ENCODE peak calls at places on chromosomes 16 and 17, in nine cellular contexts. Q is fibroblast of mammary gland; S is activated T-cell treated with anti-CD3 and anti-CD28 coated beads for 24 hours; K is mucosa of gallbladder; M is astrocyte of the spinal cord; U is GM12865; R is T-cell; X is stimulated activated CD4-positive, alpha-beta T cell treated with anti-CD3 and anti-CD28 coated beads, Interleukin-1b, Interleukin-23, amount 100 ng/mL, for 1 hour; Z is Karpas-422. P is an unnamed sample.
A peak's percentile ranks its signal among the peaks of the same experiment; 100 is the strongest.

GRCh38 chr17:17729620-17730249 is 48.5 kb downstream of the RAI1 start:
- DNase-seq in Z (peak; percentile 89), U (peak; percentile 68), Q (no peak), R (peak; percentile 60), X (no peak), K (no peak), M (no peak), S (peak; percentile 8), P (no peak)

GRCh38 chr16:75288181-75288580 is 36.8 kb upstream of the BCAR1 start:
- DNase-seq in Z (no peak), R (no peak), X (no peak), Q (no peak), U (no peak), M (no peak), S (no peak), K (no peak), P (peak; percentile 50)

GRCh38 chr16:69003500-69003899 is 102.0 kb upstream of the HAS3 start:
- DNase-seq in R (no peak), Z (peak; percentile 50), M (peak; percentile 28), Q (peak; percentile 31), X (no peak), K (no peak), U (no peak), S (no peak), P (no peak)

GRCh38 chr17:72338847-72339790 is 218.3 kb downstream of the SOX9 start:
- DNase-seq in Z (no peak), Q (peak; percentile 87), R (no peak), M (peak; percentile 96), K (peak; percentile 64), X (no peak), U (no peak), S (no peak), P (no peak)

GRCh38 chr17:6303664-6304063 is 131.3 kb downstream of the AIPL1 start:
- DNase-seq in K (peak; percentile 15), R (no peak), U (peak; percentile 14), Z (peak; percentile 71), X (no peak), M (peak; percentile 39), Q (no peak), S (no peak), P (no peak)

GRCh38 chr16:56192971-56193936 is 2.0 kb downstream of the GNAO1 start:
- DNase-seq in S (no peak), K (no peak), R (no peak), Q (no peak), M (no peak), U (no peak), Z (no peak), X (no peak), P (no peak)

GRCh38 chr16:49280022-49280741 is 1.5 kb downstream of the CBLN1 start:
- DNase-seq in R (no peak), Z (no peak), Q (no peak), S (no peak), K (peak; percentile 29), X (no peak), U (no peak), M (no peak), P (peak; percentile 30)

GRCh38 chr17:75587718-75588545 is at the start of gene MYO15B:
- DNase-seq in Q (no peak), S (peak; percentile 38), X (no peak), Z (no peak), R (peak; percentile 59), M (peak; percentile 3), U (no peak), K (peak; percentile 43), P (peak; percentile 66)

GRCh38 chr17:4735825-4736651 is 3.6 kb upstream of the ZMYND15 start:
- DNase-seq in Q (no peak), S (no peak), R (no peak), X (no peak), K (peak; percentile 54), Z (no peak), U (no peak), M (no peak), P (no peak)

GRCh38 chr17:44061446-44061845 is 5.0 kb downstream of the LSM12 start:
- DNase-seq in Q (peak; percentile 71), Z (no peak), R (no peak), K (no peak), M (no peak), U (no peak), S (no peak), X (no peak), P (no peak)

GRCh38 chr17:67376509-67376891 is 581 bp upstream of the PITPNC1 start:
- DNase-seq in Z (peak; percentile 53), K (peak; percentile 23), M (peak; percentile 62), R (no peak), U (peak; percentile 34), S (no peak), X (no peak), Q (peak; percentile 76), P (peak; percentile 40)

GRCh38 chr17:45296003-45296832 is 20.6 kb downstream of the MAP3K14 start:
- DNase-seq in R (no peak), X (no peak), Z (peak; percentile 93), S (no peak), K (no peak), M (no peak), U (peak; percentile 75), Q (peak; percentile 68), P (no peak)

GRCh38 chr16:27179500-27180072 is 23.7 kb upstream of the KDM8 start:
- DNase-seq in U (peak; percentile 88), Q (peak; percentile 71), K (peak; percentile 93), R (peak; percentile 86), Z (peak; percentile 94), X (peak; percentile 72), M (peak; percentile 52), S (peak; percentile 72), P (peak; percentile 89)

GRCh38 chr17:17111401-17112393 is 69.4 kb downstream of the MPRIP start:
- DNase-seq in U (no peak), K (no peak), X (no peak), R (no peak), S (no peak), M (no peak), Q (no peak), Z (no peak), P (peak; percentile 56)

GRCh38 chr17:40063034-40063765 is 435 bp downstream of the THRA start:
- DNase-seq in X (no peak), Z (peak; percentile 72), K (no peak), M (no peak), R (peak; percentile 36), Q (no peak), U (peak; percentile 41), S (no peak), P (no peak)

GRCh38 chr17:13584701-13585080 is 17.0 kb downstream of the HS3ST3A1 start:
- DNase-seq in S (no peak), Q (peak; percentile 63), Z (no peak), M (no peak), X (no peak), U (no peak), K (no peak), R (no peak), P (no peak)

GRCh38 chr16:67535201-67535600 is 6.6 kb downstream of the RIPOR1 start:
- DNase-seq in S (no peak), R (no peak), X (no peak), Q (no peak), M (no peak), U (no peak), Z (no peak), K (no peak), P (no peak)

GRCh38 chr17:35655303-35655702 is 68.2 kb downstream of the AP2B1 start:
- DNase-seq in S (no peak), Z (no peak), M (no peak), K (no peak), X (no peak), Q (no peak), R (no peak), U (no peak), P (no peak)

GRCh38 chr17:80751460-80752368 is 207.1 kb downstream of the RPTOR start:
- DNase-seq in Q (peak; percentile 78), K (peak; percentile 39), Z (no peak), X (no peak), U (no peak), R (no peak), M (no peak), S (no peak), P (no peak)

GRCh38 chr17:76384222-76384986 is at the start of gene SPHK1:
- DNase-seq in U (peak; percentile 89), M (peak; percentile 79), S (peak; percentile 60), Q (peak; percentile 81), X (peak; percentile 10), K (peak; percentile 61), Z (peak; percentile 93), R (peak; percentile 56), P (peak; percentile 56)

GRCh38 chr17:78745407-78746088 is 36.5 kb downstream of the CYTH1 start:
- DNase-seq in Z (peak; percentile 69), U (peak; percentile 75), S (no peak), X (no peak), R (peak; percentile 56), Q (peak; percentile 51), M (peak; percentile 40), K (peak; percentile 33), P (no peak)

GRCh38 chr17:16255481-16255901 is 38.5 kb downstream of the PIGL start:
- DNase-seq in S (no peak), K (peak; percentile 70), Z (no peak), R (no peak), U (no peak), M (peak; percentile 57), Q (peak; percentile 47), X (no peak), P (peak; percentile 60)

GRCh38 chr16:74740795-74741304 is 33.8 kb downstream of the FA2H start:
- DNase-seq in K (peak; percentile 92), R (no peak), M (peak; percentile 20), Z (no peak), Q (peak; percentile 44), X (no peak), S (no peak), U (no peak), P (peak; percentile 47)

GRCh38 chr16:84228321-84228838 is 11.4 kb downstream of the KCNG4 start:
- DNase-seq in M (peak; percentile 91), X (no peak), Z (no peak), S (no peak), Q (peak; percentile 93), U (no peak), K (peak; percentile 51), R (no peak), P (peak; percentile 83)

GRCh38 chr16:14193316-14193871 is 122.3 kb downstream of the MRTFB start:
- DNase-seq in Q (no peak), K (no peak), U (peak; percentile 70), S (no peak), M (no peak), X (no peak), R (no peak), Z (no peak), P (no peak)

GRCh38 chr16:57998484-57998883 is 2.0 kb downstream of the ZNF319 start:
- DNase-seq in R (peak; percentile 37), Z (no peak), X (no peak), S (peak; percentile 23), M (no peak), K (no peak), Q (peak; percentile 53), U (no peak), P (no peak)

GRCh38 chr16:79598341-79599181 is 2.0 kb downstream of the MAF start:
- DNase-seq in Q (peak; percentile 23), U (peak; percentile 10), R (peak; percentile 40), M (peak; percentile 52), S (peak; percentile 30), K (peak; percentile 61), Z (no peak), X (no peak), P (peak; percentile 50)

GRCh38 chr17:15432807-15433547 is 34.4 kb downstream of the CDRT4 start:
- DNase-seq in S (no peak), R (no peak), Z (no peak), Q (peak; percentile 87), K (no peak), X (no peak), U (no peak), M (no peak), P (no peak)

GRCh38 chr17:65228734-65229390 is 91.7 kb downstream of the RGS9 start:
- DNase-seq in M (peak; percentile 24), S (peak; percentile 46), Z (no peak), K (no peak), X (no peak), Q (peak; percentile 46), U (peak; percentile 85), R (peak; percentile 21), P (peak; percentile 17)

GRCh38 chr17:74646231-74646630 is 22.7 kb upstream of the CD300E start:
- DNase-seq in K (no peak), R (no peak), M (no peak), X (no peak), Q (peak; percentile 24), U (peak; percentile 40), Z (peak; percentile 77), S (no peak), P (no peak)

GRCh38 chr17:34645636-34646035 is 66.3 kb downstream of the TMEM132E start:
- DNase-seq in R (no peak), U (no peak), S (no peak), Q (no peak), X (no peak), Z (no peak), K (no peak), M (no peak), P (no peak)

P was measured in testis.